ENCODE peak calls at places on chromosomes 4 and X, in six cellular contexts. Q is fibroblast of mammary gland, R is right atrium auricular region, D is fibroblast of lung, O is AG04450, L is stomach. J is an unnamed sample.

GRCh38 chr4:185254434-185254833 is 45.0 kb downstream of the SNX25 start:
- DNase-seq in L (no peak), O (no peak), Q (peak; percentile 29), R (no peak), D (no peak), J (peak; percentile 56)

GRCh38 chrX:20224814-20225487 is 41.8 kb downstream of the RPS6KA3 start:
- DNase-seq in Q (peak; percentile 56), R (no peak), D (peak; percentile 37), L (no peak), O (no peak), J (no peak)

GRCh38 chrX:129015381-129015780 is 507.9 kb downstream of the SMARCA1 start:
- DNase-seq in L (no peak), O (no peak), R (no peak), Q (no peak), D (no peak), J (no peak)

GRCh38 chrX:25013593-25014365 is 2.0 kb downstream of the ARX start:
- DNase-seq in Q (no peak), D (no peak), O (no peak), L (no peak), R (no peak), J (no peak)

GRCh38 chr4:183722738-183723560 is 63.9 kb downstream of the TRAPPC11 start:
- DNase-seq in Q (peak; percentile 4), L (peak; percentile 81), R (no peak), O (no peak), D (peak; percentile 15), J (peak; percentile 37)

GRCh38 chr4:2252530-2252924 is 9.4 kb downstream of the MXD4 start:
- DNase-seq in D (no peak), R (peak; percentile 44), L (no peak), O (no peak), Q (no peak), J (no peak)

GRCh38 chr4:107050525-107051135 is 14.5 kb upstream of the DKK2 start:
- DNase-seq in L (no peak), O (no peak), D (no peak), R (no peak), Q (peak; percentile 23), J (no peak)

GRCh38 chr4:76585270-76585669 is 150.2 kb downstream of the SHROOM3 start:
- DNase-seq in Q (no peak), R (no peak), D (peak; percentile 59), O (no peak), L (no peak), J (peak; percentile 36)

GRCh38 chr4:2413821-2414610 is 4.4 kb downstream of the ZFYVE28 start:
- DNase-seq in O (no peak), D (no peak), R (no peak), L (peak; percentile 38), Q (no peak), J (peak; percentile 66)

DNA sequence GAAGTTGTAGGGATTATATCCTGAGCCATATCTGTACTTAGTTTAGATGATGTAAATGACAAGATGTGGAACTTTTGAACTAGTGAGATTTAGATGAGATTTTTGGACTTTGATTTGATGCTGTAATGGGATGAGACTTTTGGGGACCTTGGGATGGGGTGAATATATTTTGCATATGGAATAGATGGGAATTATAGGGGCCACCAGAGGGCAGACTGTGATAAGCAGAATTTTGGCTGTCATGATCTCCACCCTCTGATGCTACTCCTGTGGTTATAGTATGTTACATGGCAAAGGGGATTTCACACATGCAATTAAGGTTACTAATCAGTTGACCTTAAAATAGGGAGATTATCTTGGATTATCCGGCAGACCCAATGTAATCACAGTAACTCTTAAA is 214.0 kb upstream of the NHS start:
- DNase-seq in R (no peak), O (no peak), D (no peak), L (no peak), Q (peak; percentile 12), J (no peak)
- TF ChIP-seq CTCF in R (no peak), O (peak; percentile 19), D (no peak), L (no peak), Q (no peak), J (no peak)

GRCh38 chrX:133986008-133986683 is 752 bp upstream of the GPC3 start:
- DNase-seq in Q (no peak), O (no peak), R (no peak), L (no peak), D (no peak), J (no peak)

GRCh38 chrX:133984857-133985163 is 584 bp downstream of the GPC3 start:
- DNase-seq in Q (no peak), O (no peak), R (no peak), D (no peak), L (no peak), J (no peak)

GRCh38 chrX:133987188-133987587 is 1.8 kb upstream of the GPC3 start:
- DNase-seq in R (no peak), D (no peak), Q (no peak), L (no peak), O (no peak), J (no peak)

GRCh38 chrX:133983974-133984578 is 1.3 kb downstream of the GPC3 start:
- DNase-seq in O (no peak), L (no peak), R (no peak), Q (no peak), D (no peak), J (no peak)

DNA sequence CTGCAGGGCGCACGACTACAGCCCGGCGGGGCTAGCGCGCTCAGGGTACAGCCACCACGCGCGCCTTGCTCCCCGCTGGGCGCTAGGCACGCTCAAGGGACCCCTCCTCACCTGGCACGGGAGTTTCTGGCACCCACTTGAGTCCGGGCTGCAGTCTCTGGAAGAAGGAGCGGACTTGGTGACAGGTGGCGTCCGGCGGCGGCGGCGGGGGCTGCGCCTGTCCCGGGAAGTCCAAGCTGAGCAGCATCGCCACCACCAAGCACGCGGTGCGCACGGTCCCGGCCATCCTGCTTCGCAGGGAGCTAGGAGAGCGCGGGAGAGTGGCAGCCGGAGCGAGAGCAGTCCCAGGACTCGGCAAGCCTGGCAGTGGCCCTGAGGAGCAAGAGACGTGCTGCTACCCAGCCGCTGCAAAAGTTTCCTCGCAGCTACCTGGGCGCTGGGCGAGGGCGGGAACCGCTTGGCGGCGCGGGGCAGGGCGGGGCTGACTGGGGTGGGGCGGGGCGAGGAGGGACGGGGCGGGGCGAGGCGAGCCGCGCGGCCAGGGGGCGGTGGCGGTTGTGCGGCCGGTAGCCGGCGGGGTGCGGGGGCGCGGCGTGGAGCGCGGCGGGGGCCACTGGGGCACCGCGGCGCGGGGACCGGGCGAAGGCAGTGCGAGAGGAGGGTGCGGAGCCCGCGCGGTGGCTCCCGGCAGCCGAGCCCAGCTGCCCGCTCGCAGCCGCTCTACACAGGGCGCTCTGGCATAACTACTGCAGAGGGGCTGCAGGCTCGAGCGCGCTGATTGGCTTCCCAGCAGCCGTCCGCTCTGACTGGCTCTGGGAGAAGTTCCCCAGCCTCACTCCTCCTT is at the start of gene GPC3:
- DNase-seq in O (no peak), R (no peak), L (peak; percentile 39), D (peak; percentile 33), Q (peak; percentile 23), J (peak; percentile 41)
- H3K4me3 ChIP-seq in O (no peak within 1 kb of the TSS), R (peak within 1 kb of the TSS; percentile 17), L (peak within 1 kb of the TSS; percentile 48), D (no peak within 1 kb of the TSS), Q (peak within 1 kb of the TSS; percentile 15), J (peak within 1 kb of the TSS; percentile 24)

GRCh38 chr4:82559735-82560120 is 2.1 kb downstream of the TMEM150C start:
- DNase-seq in R (no peak), Q (no peak), L (no peak), D (no peak), O (no peak), J (no peak)

GRCh38 chr4:82567444-82567843 is 5.7 kb upstream of the TMEM150C start:
- DNase-seq in R (no peak), L (no peak), D (no peak), O (no peak), Q (no peak), J (no peak)

GRCh38 chr4:82560853-82561744 is 689 bp downstream of the TMEM150C start:
- DNase-seq in O (no peak), Q (no peak), L (no peak), D (no peak), R (no peak), J (no peak)

GRCh38 chr4:82562553-82562854 is 716 bp upstream of the TMEM150C start:
- DNase-seq in Q (no peak), R (no peak), L (no peak), O (no peak), D (no peak), J (no peak)

DNA sequence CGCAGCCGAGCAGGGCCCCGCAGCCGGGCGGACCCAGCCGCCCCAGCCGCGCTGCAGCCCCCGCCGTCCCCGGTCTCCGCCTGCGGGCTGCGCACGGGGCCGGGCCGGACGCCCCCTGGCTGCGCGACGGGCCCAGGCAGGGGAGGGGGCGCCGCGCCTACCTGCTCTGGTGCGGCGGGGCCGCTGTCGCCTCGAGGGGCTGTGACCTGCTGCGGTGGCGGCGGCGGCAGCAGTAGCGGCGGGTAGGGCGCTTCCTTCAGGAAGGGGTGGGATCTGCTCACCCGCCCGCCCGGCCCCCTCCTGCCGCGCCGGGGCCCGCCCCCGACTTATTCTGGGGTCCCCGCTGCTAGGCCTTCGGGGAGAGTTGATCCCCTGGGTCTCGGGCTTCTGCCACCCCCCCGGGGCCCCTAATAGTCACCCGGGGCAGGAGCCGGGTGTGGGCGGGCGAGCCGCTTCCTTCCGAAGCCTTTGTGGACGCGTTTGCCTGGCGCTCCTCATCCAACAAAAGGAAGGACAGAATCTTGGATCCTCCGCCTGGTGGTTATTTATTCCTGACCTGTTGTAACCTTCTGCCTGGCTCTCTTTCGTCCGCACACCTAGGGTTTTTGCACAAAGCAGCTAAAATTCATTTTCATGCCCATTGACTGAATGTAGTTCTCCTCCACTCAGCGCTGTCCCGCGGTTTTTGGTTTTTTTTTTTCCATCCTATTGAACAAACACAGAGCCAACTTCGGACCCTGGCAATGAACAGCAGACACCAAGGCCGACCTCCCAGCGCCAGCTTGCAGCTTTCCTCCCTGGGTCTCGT is at the start of gene TMEM150C:
- DNase-seq in L (no peak), Q (peak; percentile 6), D (peak; percentile 5), R (no peak), O (no peak), J (peak; percentile 31)
- TF ChIP-seq CTCF in L (no peak), Q (no peak), D (no peak), R (no peak), O (no peak), J (no peak)

GRCh38 chr4:109648997-109649575 is 54.2 kb downstream of the CASP6 start:
- DNase-seq in R (no peak), O (no peak), Q (no peak), L (no peak), D (no peak), J (no peak)

GRCh38 chr4:109645874-109646591 is 57.2 kb downstream of the CASP6 start:
- DNase-seq in O (no peak), L (no peak), R (no peak), Q (no peak), D (no peak), J (no peak)

GRCh38 chr4:109649872-109650271 is 53.4 kb downstream of the CASP6 start:
- DNase-seq in D (no peak), L (no peak), Q (no peak), O (no peak), R (no peak), J (no peak)

DNA sequence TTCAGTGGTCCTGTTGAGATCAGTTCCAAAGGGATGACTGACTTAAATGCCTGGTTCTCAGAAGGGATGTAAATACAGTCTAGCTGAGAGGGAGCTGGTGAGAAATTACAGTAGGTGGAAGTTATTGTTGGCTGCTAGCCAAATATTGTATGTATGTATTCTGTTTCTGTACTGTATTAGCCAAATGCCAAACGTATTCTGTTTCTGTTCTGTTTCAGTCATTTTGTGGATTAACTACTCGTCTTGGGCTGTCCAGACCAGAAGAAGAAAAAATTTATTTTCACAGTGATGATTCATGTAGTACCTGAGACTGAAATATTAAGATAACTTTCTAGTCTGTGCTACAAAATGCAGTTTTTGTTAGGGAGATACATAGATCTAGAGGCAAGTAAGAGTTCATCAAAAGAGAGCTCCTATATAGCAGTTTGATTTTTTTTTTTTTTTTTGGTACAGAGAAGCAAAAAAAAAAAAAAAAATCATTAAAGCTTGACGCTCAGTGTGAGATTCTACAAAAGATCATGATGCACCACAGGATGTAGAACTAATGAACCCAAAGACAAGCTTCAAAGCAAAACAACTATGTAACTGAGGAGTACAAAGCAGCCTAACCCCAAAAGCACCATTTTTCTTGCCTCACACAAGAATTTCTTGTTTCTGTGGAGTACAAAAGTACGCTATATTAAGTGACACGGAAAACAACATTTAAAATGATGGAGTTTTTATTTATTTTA is 54.8 kb downstream of the CASP6 start:
- DNase-seq in O (no peak), D (no peak), L (no peak), Q (no peak), R (no peak), J (peak; percentile 22)
- H3K4me3 ChIP-seq in O (no peak overlapping the region), D (no peak overlapping the region), L (no peak overlapping the region), Q (no peak overlapping the region), R (no peak overlapping the region), J (no peak overlapping the region)